ENCODE peak calls at places on chromosomes 13 and 19, in four cellular contexts. I is stimulated activated CD4-positive, alpha-beta T cell treated with anti-CD3 and anti-CD28 coated beads, TNF-alpha, amount 100 ng/mL, for 4 hours; Y is fibroblast of mammary gland; B is NCI-H1105. M is an unnamed sample.

GRCh38 chr13:33676045-33676699 is 141.8 kb upstream of the RFC3 start:
- DNase-seq in B (no peak), I (no peak), Y (peak; percentile 7), M (no peak)

GRCh38 chr19:46391296-46392251 is 21.8 kb downstream of the CCDC8 start:
- DNase-seq in I (no peak), Y (no peak), B (no peak), M (no peak)

GRCh38 chr13:78806457-78806856 is 147.5 kb upstream of the OBI1 start:
- DNase-seq in B (no peak), I (no peak), Y (no peak), M (no peak)

GRCh38 chr13:29532136-29532535 is 63.4 kb downstream of the SLC7A1 start:
- DNase-seq in B (no peak), I (no peak), Y (no peak), M (peak; percentile 77)

GRCh38 chr13:85709072-85709471 is 90.1 kb downstream of the SLITRK6 start:
- DNase-seq in B (no peak), Y (no peak), I (no peak), M (no peak)

GRCh38 chr13:61414686-61415664 is 674 bp downstream of the PCDH20 start:
- DNase-seq in Y (no peak), B (peak; percentile 92), I (no peak), M (peak; percentile 21)

GRCh38 chr13:73720216-73720840 is 413.9 kb downstream of the KLF12 start:
- DNase-seq in Y (peak; percentile 15), B (no peak), I (no peak), M (no peak)

GRCh38 chr19:1224047-1224825 is 13.6 kb downstream of the CBARP start:
- DNase-seq in I (no peak), B (no peak), Y (no peak), M (no peak)

GRCh38 chr13:109389456-109389855 is 396.9 kb downstream of the IRS2 start:
- DNase-seq in Y (peak; percentile 59), B (no peak), I (no peak), M (no peak)

GRCh38 chr13:98251708-98252107 is 74.6 kb upstream of the RNF113B start:
- DNase-seq in B (no peak), I (no peak), Y (no peak), M (no peak)

GRCh38 chr13:22275393-22275792 is 604.5 kb downstream of the FGF9 start:
- DNase-seq in Y (no peak), I (no peak), B (no peak), M (peak; percentile 13)

GRCh38 chr13:23960566-23961156 is 63.4 kb upstream of the C1QTNF9B start:
- DNase-seq in I (no peak), Y (peak; percentile 59), B (no peak), M (no peak)

GRCh38 chr13:102333320-102334181 is 68.3 kb downstream of the FGF14 start:
- DNase-seq in I (no peak), Y (peak; percentile 7), B (peak; percentile 72), M (no peak)

GRCh38 chr19:49335071-49335783 is at the start of gene CD37:
- DNase-seq in B (no peak), Y (no peak), I (peak; percentile 18), M (no peak)

GRCh38 chr13:73201601-73202000 is 142.8 kb downstream of the KLF5 start:
- DNase-seq in Y (peak; percentile 76), I (no peak), B (no peak), M (no peak)

GRCh38 chr19:5804516-5805464 is at the start of gene NRTN:
- DNase-seq in B (peak; percentile 47), Y (no peak), I (peak; percentile 43), M (peak; percentile 56)

GRCh38 chr13:59461411-59461810 is 702.3 kb downstream of the DIAPH3 start:
- DNase-seq in B (no peak), Y (no peak), I (no peak), M (no peak)

GRCh38 chr19:49014123-49014869 is 2.6 kb downstream of the LHB start:
- DNase-seq in Y (peak; percentile 72), I (no peak), B (no peak), M (no peak)